ENCODE peak calls at places on chromosomes 4 and X, in five cellular contexts. S is CD8-positive, alpha-beta T cell; B is ovary; R is fibroblast of lung; T is IMR-90. W is an unnamed sample. For H3K4me1, the result is how much of the 10 kb centered on the place peaks cover.

GRCh38 chr4:71441186-71442169 is 102.7 kb downstream of the SLC4A4 start:
- DNase-seq in S (no peak), B (no peak), R (no peak), T (peak), W (no peak)

GRCh38 chr4:72951628-72952027 is 117.9 kb downstream of the COX18 start:
- DNase-seq in S (no peak), B (no peak), R (no peak), T (no peak), W (no peak)

GRCh38 chrX:77505227-77505626 is 58.0 kb downstream of the FGF16 start:
- DNase-seq in S (no peak), B (no peak), R (peak), T (peak), W (no peak)

GRCh38 chr4:108454227-108454626 is 166.1 kb upstream of the RPL34 start:
- DNase-seq in S (no peak), B (no peak), R (no peak), T (no peak), W (no peak)

GRCh38 chr4:18075823-18076433 is 54.4 kb upstream of the LCORL start:
- DNase-seq in S (peak), B (no peak), R (peak), T (peak), W (no peak)

GRCh38 chr4:77007358-77008230 is 58.0 kb downstream of the SEPTIN11 start:
- DNase-seq in S (no peak), B (no peak), R (peak), T (peak), W (peak)

GRCh38 chr4:157217708-157218107 is 2.8 kb upstream of the GRIA2 start:
- DNase-seq in S (no peak), B (no peak), R (peak), T (peak), W (no peak)

GRCh38 chr4:6225469-6225868 is 25.1 kb upstream of the JAKMIP1 start:
- DNase-seq in S (no peak), B (no peak), R (peak), T (peak), W (no peak)

GRCh38 chrX:135384161-135384836 is 37.4 kb upstream of the SMIM10L2A start:
- DNase-seq in S (peak), B (no peak), R (no peak), T (no peak), W (no peak)

GRCh38 chrX:103629295-103630170 is 758 bp downstream of the TCEAL1 start:
- DNase-seq in S (no peak), B (peak), R (peak), T (peak), W (peak)

GRCh38 chr4:13903061-13903460 is 275.5 kb upstream of the BOD1L1 start:
- DNase-seq in S (no peak), B (no peak), R (peak), T (peak), W (no peak)

GRCh38 chrX:149511081-149511480 is 6.0 kb upstream of the IDS start:
- DNase-seq in S (no peak), B (no peak), R (no peak), T (peak), W (no peak)

GRCh38 chr4:138311771-138312535 is 69.8 kb upstream of the SLC7A11 start:
- DNase-seq in S (no peak), B (no peak), R (no peak), T (peak), W (no peak)

GRCh38 chrX:11558972-11559371 is 106.7 kb downstream of the ARHGAP6 start:
- DNase-seq in S (peak), B (no peak), R (no peak), T (no peak), W (no peak)

GRCh38 chr4:159150380-159150779 is 47.5 kb downstream of the RAPGEF2 start:
- DNase-seq in S (no peak), B (no peak), R (no peak), T (no peak), W (no peak)
- H3K4me3 ChIP-seq in S (no peak), B (no peak), R (no peak), T (no peak), W (no peak)

DNA sequence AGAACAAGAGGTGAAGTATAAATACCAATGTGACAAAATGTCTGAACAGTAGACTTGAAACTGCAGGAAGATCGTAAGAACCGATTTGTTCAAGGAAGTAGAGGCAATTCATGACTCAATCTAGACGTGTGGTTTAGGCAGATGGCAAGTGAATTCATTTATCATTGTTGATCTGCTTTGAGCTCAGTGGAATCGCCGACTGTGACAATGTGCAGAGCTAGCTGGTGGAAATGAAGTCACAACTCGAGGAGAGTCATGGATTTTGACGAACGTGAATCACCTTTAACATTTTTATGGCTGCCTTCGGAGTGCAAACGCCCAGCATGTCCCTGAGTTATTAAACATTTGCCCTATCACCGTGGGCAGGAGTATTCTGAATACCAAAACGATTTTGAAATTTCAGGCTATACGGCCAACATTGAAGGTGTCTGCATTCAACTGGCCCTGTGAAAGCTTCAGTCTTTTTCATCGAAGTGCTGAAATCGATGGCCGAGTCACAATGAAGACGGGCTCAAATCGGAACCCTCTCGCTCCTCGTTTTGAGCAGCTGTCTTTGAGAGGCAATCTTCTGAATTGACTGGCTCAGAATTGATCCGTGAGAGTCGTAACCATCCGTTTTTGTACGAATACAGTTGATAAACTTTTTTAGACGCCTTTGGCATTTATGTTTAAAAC is 689 bp upstream of the OGT start:
- DNase-seq in S (peak), B (no peak), R (peak), T (peak), W (peak)
- H3K27ac ChIP-seq in S (peak), B (no peak), R (peak), T (peak), W (peak)

GRCh38 chr4:2806392-2807355 is 13.8 kb downstream of the SH3BP2 start:
- DNase-seq in S (no peak), B (peak), R (peak), T (peak), W (no peak)
- H3K4me1 ChIP-seq in S (under half), B (under half), R (under half), T (under half), W (under half)

DNA sequence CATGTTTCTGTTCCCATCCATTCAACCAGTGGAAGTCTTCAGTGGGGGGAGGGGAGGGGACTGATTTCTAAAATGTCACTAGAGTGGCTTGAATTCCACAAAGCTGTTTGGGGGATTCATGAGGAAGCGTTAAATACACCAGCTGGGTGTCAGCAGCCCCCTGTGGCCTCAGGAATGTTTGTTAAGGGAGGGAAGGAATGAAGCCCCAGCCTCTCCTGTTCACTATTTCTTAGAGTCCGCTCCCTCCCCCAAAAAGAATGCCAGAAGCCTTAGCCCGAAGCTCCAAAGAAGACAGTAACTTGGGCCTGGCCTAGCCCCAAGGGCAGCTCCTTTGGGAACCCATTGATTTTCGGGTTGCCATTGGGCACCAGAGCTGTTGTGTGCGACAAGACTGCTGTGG is 3.3 kb downstream of the SHROOM2 start:
- DNase-seq in S (no peak), B (no peak), R (no peak), T (no peak), W (no peak)
- H3K4me3 ChIP-seq in S (no peak), B (no peak), R (no peak), T (no peak), W (no peak)

GRCh38 chr4:7828926-7829325 is 110.7 kb downstream of the AFAP1 start:
- DNase-seq in S (no peak), B (no peak), R (peak), T (peak), W (peak)

GRCh38 chr4:7827566-7827965 is 112.1 kb downstream of the AFAP1 start:
- DNase-seq in S (no peak), B (no peak), R (no peak), T (no peak), W (no peak)

GRCh38 chr4:7829687-7830580 is 109.7 kb downstream of the AFAP1 start:
- DNase-seq in S (no peak), B (no peak), R (no peak), T (no peak), W (no peak)

GRCh38 chr4:7826909-7827306 is 112.8 kb downstream of the AFAP1 start:
- DNase-seq in S (no peak), B (no peak), R (no peak), T (no peak), W (no peak)

GRCh38 chr4:7828011-7828720 is 111.5 kb downstream of the AFAP1 start:
- DNase-seq in S (peak), B (peak), R (peak), T (peak), W (peak)
- H3K27ac ChIP-seq in S (peak), B (peak), R (peak), T (peak), W (peak)